ENCODE peak calls at places on chromosomes 5 and 9, in ten cellular contexts. F is activated CD8-positive, alpha-beta memory T cell treated with anti-CD3 and anti-CD28 coated beads for 48 hours; E is NCI-H1694 treated with DMSO at 0.1 percent for 48 hours; O is GM12892; D is hippocampal formation; S is IMR-90; Z is GM12865; X is coronary artery; C is effector memory CD8-positive, alpha-beta T cell; R is activated CD4-positive, CD25-positive, alpha-beta regulatory T cell. V is an unnamed sample.

GRCh38 chr5:28958581-28958980 is 1920.2 kb upstream of the CDH9 start:
- DNase-seq in O (no peak), E (no peak), S (no peak), F (no peak), D (no peak), R (no peak), Z (no peak), X (no peak), C (no peak), V (no peak)

GRCh38 chr5:115859378-115859777 is 17.6 kb downstream of the AP3S1 start:
- DNase-seq in Z (no peak), X (no peak), E (no peak), D (no peak), F (no peak), C (no peak), R (no peak), S (no peak), O (no peak), V (peak)

GRCh38 chr5:131634666-131634995 is 398 bp downstream of the RAPGEF6 start:
- DNase-seq in F (no peak), D (no peak), S (peak), X (no peak), E (no peak), O (no peak), R (peak), C (peak), Z (peak), V (peak)

GRCh38 chr9:14306672-14307646 is 7.0 kb downstream of the NFIB start:
- DNase-seq in F (no peak), X (no peak), Z (no peak), R (no peak), E (no peak), D (no peak), O (no peak), C (no peak), S (peak), V (no peak)

GRCh38 chr9:72579190-72579589 is 57.8 kb downstream of the TMC1 start:
- DNase-seq in C (no peak), X (peak), R (no peak), O (no peak), Z (no peak), F (no peak), D (no peak), S (peak), E (no peak), V (peak)

GRCh38 chr9:100324594-100325200 is 28.0 kb downstream of the TEX10 start:
- DNase-seq in R (no peak), D (no peak), F (no peak), X (no peak), O (no peak), E (peak), C (no peak), S (peak), Z (peak), V (no peak)

GRCh38 chr5:45336464-45336863 is 359.7 kb downstream of the HCN1 start:
- DNase-seq in O (no peak), Z (no peak), D (no peak), X (no peak), E (no peak), S (no peak), F (no peak), R (no peak), C (no peak), V (no peak)

GRCh38 chr5:180097926-180098325 is 26.4 kb upstream of the RNF130 start:
- DNase-seq in Z (no peak), E (no peak), R (no peak), D (no peak), X (no peak), O (no peak), F (no peak), C (no peak), S (no peak), V (no peak)

GRCh38 chr5:53130206-53130605 is 20.6 kb upstream of the MOCS2 start:
- DNase-seq in E (no peak), O (no peak), X (no peak), R (no peak), Z (no peak), D (no peak), F (no peak), S (peak), C (no peak), V (no peak)

GRCh38 chr9:91359083-91359482 is 2.6 kb downstream of the AUH start:
- DNase-seq in X (no peak), Z (peak), O (no peak), E (no peak), D (no peak), C (no peak), S (no peak), R (no peak), F (no peak), V (no peak)

GRCh38 chr5:179953934-179954833 is 46.5 kb upstream of the TBC1D9B start:
- DNase-seq in C (no peak), D (no peak), R (no peak), O (no peak), F (no peak), S (peak), Z (no peak), X (no peak), E (no peak), V (no peak)

GRCh38 chr5:87411586-87412416 is 929 bp downstream of the CCNH start:
- DNase-seq in C (no peak), Z (peak), E (no peak), R (no peak), F (no peak), X (peak), S (peak), O (no peak), D (no peak), V (peak)

GRCh38 chr5:38660194-38660668 is 103.8 kb upstream of the LIFR start:
- DNase-seq in D (no peak), F (no peak), R (no peak), E (peak), C (no peak), Z (no peak), S (no peak), O (no peak), X (no peak), V (no peak)

V was measured in osteoblast.